ENCODE peak calls at places on chromosomes 6 and 20, in seven cellular contexts. C is left cardiac atrium, X is body of pancreas, N is neuronal stem cell, Z is AG09319, P is neural crest cell, O is NCI-H2081. V is an unnamed sample.

GRCh38 chr6:155333414-155333813 is 19.1 kb upstream of the TFB1M start:
- DNase-seq in N (no peak), O (no peak), Z (no peak), P (no peak), C (no peak), X (no peak), V (no peak)

GRCh38 chr20:58447733-58448391 is 58.8 kb downstream of the VAPB start:
- DNase-seq in Z (peak), O (peak), P (peak), X (peak), C (no peak), N (peak), V (no peak)

GRCh38 chr6:3348821-3349220 is 90.1 kb downstream of the PSMG4 start:
- DNase-seq in P (no peak), O (no peak), X (no peak), C (no peak), N (no peak), Z (no peak), V (no peak)

GRCh38 chr6:144778773-144779531 is 493.8 kb downstream of the UTRN start:
- DNase-seq in N (no peak), Z (no peak), P (no peak), C (no peak), O (no peak), X (no peak), V (no peak)

GRCh38 chr6:166955121-166955864 is 1.1 kb downstream of the RNASET2 start:
- DNase-seq in O (no peak), P (no peak), X (peak), Z (no peak), C (peak), N (peak), V (peak)

GRCh38 chr6:25829375-25829774 is 2.5 kb downstream of the SLC17A1 start:
- DNase-seq in Z (no peak), C (no peak), N (no peak), X (no peak), O (no peak), P (no peak), V (no peak)

GRCh38 chr6:126252154-126252553 is 87.8 kb upstream of the CENPW start:
- DNase-seq in P (no peak), N (no peak), O (no peak), X (no peak), Z (no peak), C (no peak), V (no peak)

GRCh38 chr6:88662163-88662580 is 301.2 kb downstream of the RNGTT start:
- DNase-seq in P (no peak), Z (no peak), O (no peak), C (no peak), X (peak), N (no peak), V (no peak)

GRCh38 chr6:107991939-107992560 is 34.0 kb upstream of the SEC63 start:
- DNase-seq in C (no peak), P (no peak), O (no peak), X (no peak), Z (no peak), N (no peak), V (no peak)

GRCh38 chr20:37239026-37239451 is 22.6 kb downstream of the GHRH start:
- DNase-seq in X (peak), Z (no peak), O (peak), P (no peak), N (no peak), C (no peak), V (no peak)

GRCh38 chr6:44657201-44657824 is 269.8 kb downstream of the CDC5L start:
- DNase-seq in N (no peak), O (no peak), P (no peak), X (no peak), C (no peak), Z (no peak), V (no peak)

GRCh38 chr20:16498526-16499140 is 74.6 kb downstream of the KIF16B start:
- DNase-seq in P (no peak), Z (no peak), X (no peak), C (no peak), O (no peak), N (no peak), V (no peak)

GRCh38 chr20:44253528-44253927 is 6.4 kb downstream of the GDAP1L1 start:
- DNase-seq in C (no peak), P (no peak), Z (no peak), N (no peak), O (no peak), X (no peak), V (no peak)

GRCh38 chr20:4703281-4703676 is 18.4 kb upstream of the PRND start:
- DNase-seq in N (no peak), Z (no peak), C (no peak), P (no peak), O (no peak), X (no peak), V (no peak)

GRCh38 chr20:50056408-50056926 is 56.5 kb downstream of the UBE2V1 start:
- DNase-seq in C (no peak), Z (no peak), N (no peak), X (no peak), O (no peak), P (no peak), V (no peak)

GRCh38 chr6:5285526-5285925 is 24.2 kb downstream of the FARS2 start:
- DNase-seq in P (no peak), Z (no peak), N (no peak), X (no peak), C (no peak), O (no peak), V (no peak)

GRCh38 chr6:24996145-24996836 is 60.5 kb upstream of the RIPOR2 start:
- DNase-seq in X (no peak), O (no peak), Z (no peak), N (no peak), C (no peak), P (no peak), V (no peak)

V was measured in lower lobe of right lung.